ENCODE peak calls at places on chromosomes 13 and 19, in seven cellular contexts. M, Q, A, E, G, H and B are unnamed samples.

GRCh38 chr19:45995715-45996385 is 583 bp downstream of the CCDC61 start:
- DNase-seq in M (no peak), Q (no peak), A (no peak), E (no peak), G (peak), H (no peak), B (no peak)

GRCh38 chr19:32343550-32344262 is 1.7 kb upstream of the ZNF507 start:
- DNase-seq in M (no peak), Q (no peak), A (no peak), E (no peak), G (no peak), H (peak), B (peak)

GRCh38 chr19:18488838-18489626 is 32.8 kb downstream of the ELL start:
- DNase-seq in M (no peak), Q (no peak), A (peak), E (no peak), G (peak), H (peak), B (peak)

GRCh38 chr13:67855837-67856238 is 625.7 kb upstream of the PCDH9 start:
- DNase-seq in M (no peak), Q (no peak), A (no peak), E (no peak), G (no peak), H (no peak), B (no peak)

GRCh38 chr13:50466554-50466953 is 376.9 kb downstream of the DLEU7 start:
- DNase-seq in M (no peak), Q (no peak), A (no peak), E (no peak), G (no peak), H (no peak), B (no peak)

GRCh38 chr13:30091691-30092090 is 215.7 kb downstream of the KATNAL1 start:
- DNase-seq in M (no peak), Q (no peak), A (no peak), E (no peak), G (no peak), H (no peak), B (no peak)

GRCh38 chr13:67736646-67737420 is 506.7 kb upstream of the PCDH9 start:
- DNase-seq in M (peak), Q (no peak), A (peak), E (no peak), G (no peak), H (peak), B (peak)

GRCh38 chr19:18577365-18577914 is 5.8 kb downstream of the UBA52 start:
- DNase-seq in M (no peak), Q (no peak), A (no peak), E (no peak), G (no peak), H (no peak), B (no peak)

GRCh38 chr19:14575428-14575980 is 3.6 kb upstream of the NDUFB7 start:
- DNase-seq in M (no peak), Q (no peak), A (no peak), E (no peak), G (no peak), H (no peak), B (no peak)

GRCh38 chr13:75170321-75170720 is 311.6 kb downstream of the TBC1D4 start:
- DNase-seq in M (no peak), Q (no peak), A (no peak), E (no peak), G (no peak), H (no peak), B (no peak)

GRCh38 chr19:33686246-33686645 is 64.5 kb downstream of the CHST8 start:
- DNase-seq in M (no peak), Q (no peak), A (no peak), E (no peak), G (no peak), H (no peak), B (no peak)

GRCh38 chr19:3708207-3708931 is at the start of gene TJP3:
- DNase-seq in M (no peak), Q (peak), A (peak), E (no peak), G (no peak), H (peak), B (peak)

GRCh38 chr19:56404705-56405056 is 549 bp downstream of the ZNF583 start:
- DNase-seq in M (no peak), Q (no peak), A (no peak), E (no peak), G (peak), H (no peak), B (no peak)

GRCh38 chr19:55096061-55096701 is 20.5 kb downstream of the EPS8L1 start:
- DNase-seq in M (no peak), Q (no peak), A (no peak), E (no peak), G (no peak), H (no peak), B (no peak)

GRCh38 chr19:45659096-45659729 is 8.8 kb upstream of the GIPR start:
- DNase-seq in M (no peak), Q (no peak), A (no peak), E (no peak), G (peak), H (no peak), B (no peak)

GRCh38 chr19:1817553-1818179 is 5.6 kb upstream of the ATP8B3 start:
- DNase-seq in M (no peak), Q (no peak), A (no peak), E (no peak), G (no peak), H (no peak), B (no peak)

GRCh38 chr13:40755082-40755755 is 15.8 kb downstream of the MRPS31 start:
- DNase-seq in M (no peak), Q (no peak), A (no peak), E (no peak), G (no peak), H (no peak), B (no peak)

GRCh38 chr13:25882732-25883357 is 169.0 kb downstream of the SHISA2 start:
- DNase-seq in M (no peak), Q (no peak), A (peak), E (no peak), G (no peak), H (no peak), B (no peak)

GRCh38 chr13:40982772-40983171 is 36.3 kb downstream of the ELF1 start:
- DNase-seq in M (no peak), Q (no peak), A (peak), E (peak), G (peak), H (no peak), B (no peak)

GRCh38 chr19:32539240-32539916 is 41.6 kb upstream of the PDCD5 start:
- DNase-seq in M (no peak), Q (no peak), A (no peak), E (no peak), G (no peak), H (peak), B (no peak)

GRCh38 chr19:2266183-2266993 is 10.2 kb upstream of the JSRP1 start:
- DNase-seq in M (no peak), Q (no peak), A (peak), E (peak), G (peak), H (peak), B (peak)

GRCh38 chr19:54345938-54346386 is 7.0 kb upstream of the LILRA4 start:
- DNase-seq in M (no peak), Q (no peak), A (no peak), E (peak), G (no peak), H (no peak), B (no peak)

GRCh38 chr13:57314897-57315520 is 148.0 kb downstream of the PRR20E start:
- DNase-seq in M (no peak), Q (no peak), A (no peak), E (no peak), G (no peak), H (no peak), B (no peak)

GRCh38 chr13:49643003-49643651 is 14.8 kb downstream of the ARL11 start:
- DNase-seq in M (no peak), Q (no peak), A (no peak), E (no peak), G (no peak), H (no peak), B (no peak)

GRCh38 chr19:10292206-10292788 is 2.5 kb downstream of the ICAM5 start:
- DNase-seq in M (peak), Q (peak), A (peak), E (no peak), G (peak), H (peak), B (peak)

GRCh38 chr13:92807343-92807742 is 419.3 kb upstream of the GPC6 start:
- DNase-seq in M (no peak), Q (no peak), A (no peak), E (no peak), G (no peak), H (no peak), B (no peak)

GRCh38 chr13:92804926-92805325 is 421.7 kb upstream of the GPC6 start:
- DNase-seq in M (no peak), Q (no peak), A (no peak), E (no peak), G (no peak), H (no peak), B (no peak)

GRCh38 chr13:92805766-92806165 is 420.8 kb upstream of the GPC6 start:
- DNase-seq in M (no peak), Q (no peak), A (no peak), E (no peak), G (no peak), H (no peak), B (no peak)

GRCh38 chr13:92808007-92808406 is 418.6 kb upstream of the GPC6 start:
- DNase-seq in M (no peak), Q (no peak), A (no peak), E (no peak), G (no peak), H (no peak), B (no peak)

DNA sequence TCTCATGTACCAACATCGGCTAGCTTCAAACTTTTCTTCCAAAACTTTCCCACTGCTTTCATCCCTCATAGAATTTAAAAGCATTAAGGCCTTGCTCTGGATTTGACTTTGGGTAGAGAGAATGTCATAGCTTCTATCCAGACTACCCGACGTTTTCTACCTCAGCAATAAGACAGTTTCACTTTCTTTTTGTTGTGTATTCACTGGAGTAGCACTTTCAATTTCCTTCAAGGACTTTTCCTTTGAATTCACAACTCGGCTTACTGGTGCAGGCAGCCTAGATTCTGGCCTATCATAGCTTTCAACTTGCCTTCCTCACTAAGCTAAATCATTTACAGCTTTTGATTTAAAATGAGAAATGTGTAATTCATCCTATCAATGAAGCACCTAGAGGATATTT is 420.4 kb upstream of the GPC6 start:
- DNase-seq in M (no peak), Q (no peak), A (no peak), E (no peak), G (no peak), H (no peak), B (peak)
- TF ChIP-seq JUND in M (no peak), Q (no peak), A (no peak), E (no peak), G (no peak), H (no peak), B (no peak)

GRCh38 chr19:38036707-38037106 is 129.7 kb downstream of the SIPA1L3 start:
- DNase-seq in M (no peak), Q (no peak), A (no peak), E (no peak), G (no peak), H (no peak), B (no peak)

GRCh38 chr19:38043649-38044144 is 136.7 kb downstream of the SIPA1L3 start:
- DNase-seq in M (no peak), Q (no peak), A (no peak), E (no peak), G (no peak), H (no peak), B (no peak)

GRCh38 chr19:38042132-38042531 is 135.1 kb downstream of the SIPA1L3 start:
- DNase-seq in M (no peak), Q (no peak), A (no peak), E (no peak), G (no peak), H (no peak), B (no peak)

GRCh38 chr19:38037151-38037611 is 130.2 kb downstream of the SIPA1L3 start:
- DNase-seq in M (no peak), Q (no peak), A (no peak), E (no peak), G (no peak), H (no peak), B (no peak)

GRCh38 chr19:38039966-38040365 is 133.0 kb downstream of the SIPA1L3 start:
- DNase-seq in M (no peak), Q (no peak), A (no peak), E (no peak), G (no peak), H (no peak), B (no peak)
- TF ChIP-seq JUND in M (no peak), Q (no peak), A (peak), E (no peak), G (no peak), H (no peak), B (no peak)

GRCh38 chr13:46495066-46495465 is 57.9 kb upstream of the LRCH1 start:
- DNase-seq in M (no peak), Q (no peak), A (no peak), E (no peak), G (no peak), H (no peak), B (peak)

GRCh38 chr13:46498650-46499049 is 54.3 kb upstream of the LRCH1 start:
- DNase-seq in M (no peak), Q (no peak), A (no peak), E (no peak), G (no peak), H (no peak), B (no peak)

GRCh38 chr13:46496086-46496485 is 56.9 kb upstream of the LRCH1 start:
- DNase-seq in M (no peak), Q (no peak), A (no peak), E (no peak), G (no peak), H (no peak), B (no peak)

GRCh38 chr13:46492946-46493345 is 60.0 kb upstream of the LRCH1 start:
- DNase-seq in M (no peak), Q (peak), A (peak), E (no peak), G (peak), H (peak), B (peak)

DNA sequence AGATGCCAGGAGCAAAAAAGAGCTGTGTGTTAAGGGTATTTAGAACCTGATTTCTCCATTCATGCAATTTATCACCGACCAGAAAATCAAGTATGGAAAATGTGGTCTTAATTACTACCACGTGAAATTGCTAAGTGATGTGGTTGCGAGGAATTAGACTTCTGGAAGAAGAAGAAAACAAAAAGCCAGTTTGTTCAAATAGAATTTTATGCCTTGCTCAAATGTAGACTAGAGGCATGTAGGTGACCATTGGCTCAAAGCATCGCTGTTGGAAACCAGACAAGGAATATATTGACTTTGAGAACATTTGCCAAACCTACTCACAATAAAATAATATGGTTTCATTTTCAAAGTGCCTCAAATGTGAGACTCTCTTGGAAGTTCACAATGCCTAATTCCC is 57.3 kb upstream of the LRCH1 start:
- DNase-seq in M (no peak), Q (no peak), A (no peak), E (no peak), G (no peak), H (no peak), B (peak)
- TF ChIP-seq JUND in M (no peak), Q (no peak), A (no peak), E (no peak), G (no peak), H (no peak), B (no peak)

GRCh38 chr13:113536461-113537110 is 46.1 kb upstream of the DCUN1D2 start:
- DNase-seq in M (no peak), Q (no peak), A (no peak), E (no peak), G (no peak), H (no peak), B (no peak)
- TF ChIP-seq JUND in M (no peak), Q (no peak), A (no peak), E (no peak), G (no peak), H (no peak), B (no peak)

GRCh38 chr19:16441661-16442071 is 30.1 kb downstream of the EPS15L1 start:
- DNase-seq in M (no peak), Q (no peak), A (peak), E (no peak), G (peak), H (no peak), B (peak)

GRCh38 chr19:16446108-16447014 is 25.4 kb downstream of the EPS15L1 start:
- DNase-seq in M (no peak), Q (no peak), A (no peak), E (peak), G (no peak), H (no peak), B (no peak)

GRCh38 chr19:16445238-16446107 is 26.3 kb downstream of the EPS15L1 start:
- DNase-seq in M (no peak), Q (no peak), A (no peak), E (peak), G (no peak), H (peak), B (no peak)

GRCh38 chr19:16444273-16444597 is 27.5 kb downstream of the EPS15L1 start:
- DNase-seq in M (no peak), Q (no peak), A (no peak), E (no peak), G (no peak), H (no peak), B (no peak)

DNA sequence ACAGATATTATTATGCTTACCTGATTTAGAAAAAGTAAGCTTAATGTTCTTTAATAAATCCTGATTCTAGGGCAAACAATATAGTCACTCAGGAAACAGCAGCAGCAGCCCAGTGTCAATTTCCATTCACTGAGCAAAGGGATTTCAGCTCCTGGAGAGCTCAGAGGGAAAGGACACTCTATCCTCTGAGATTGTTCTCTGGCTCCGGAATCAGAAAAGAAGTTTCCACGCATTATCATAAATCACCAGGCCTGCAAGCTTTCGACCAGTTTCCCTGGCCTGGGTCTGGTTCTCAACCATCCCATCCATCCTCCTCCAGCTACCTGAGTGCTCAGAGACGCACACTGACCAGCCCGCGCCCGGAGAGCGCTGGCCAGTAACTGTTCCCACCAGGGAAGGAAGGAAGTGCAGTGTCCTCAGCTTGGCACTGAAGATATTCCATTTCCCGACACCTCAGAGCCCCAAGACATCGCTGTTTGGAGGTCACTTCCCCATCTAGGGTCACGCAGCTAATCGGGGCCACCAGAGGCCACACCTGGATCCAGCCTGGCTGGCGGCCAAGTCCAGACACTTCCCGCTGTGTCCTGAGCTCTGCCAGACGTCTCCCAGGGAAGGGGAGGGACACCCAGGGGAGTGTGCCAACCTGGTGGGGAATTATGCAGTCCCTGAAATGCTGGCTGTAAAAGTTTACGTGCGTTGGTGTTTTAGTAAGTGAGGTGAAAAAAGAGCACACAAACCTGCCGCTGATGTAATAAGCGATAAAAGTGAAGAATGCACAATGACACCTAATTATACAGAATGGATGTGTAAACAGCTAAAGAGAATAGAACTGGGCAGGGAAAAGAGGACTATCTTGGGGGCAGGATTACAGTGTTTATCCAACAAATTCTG is 29.1 kb downstream of the EPS15L1 start:
- DNase-seq in M (no peak), Q (no peak), A (no peak), E (no peak), G (no peak), H (no peak), B (no peak)
- TF ChIP-seq JUND in M (no peak), Q (no peak), A (no peak), E (no peak), G (no peak), H (no peak), B (no peak)

GRCh38 chr13:78326608-78327007 is 276.7 kb downstream of the POU4F1 start:
- DNase-seq in M (no peak), Q (no peak), A (peak), E (no peak), G (no peak), H (no peak), B (no peak)
- TF ChIP-seq JUND in M (no peak), Q (no peak), A (peak), E (no peak), G (no peak), H (no peak), B (no peak)

GRCh38 chr19:42048992-42049391 is 21.0 kb downstream of the GRIK5 start:
- DNase-seq in M (no peak), Q (no peak), A (no peak), E (no peak), G (no peak), H (no peak), B (peak)

GRCh38 chr19:42053037-42053935 is 16.7 kb downstream of the GRIK5 start:
- DNase-seq in M (no peak), Q (no peak), A (no peak), E (no peak), G (no peak), H (no peak), B (no peak)

GRCh38 chr19:42051166-42052115 is 18.6 kb downstream of the GRIK5 start:
- DNase-seq in M (no peak), Q (no peak), A (no peak), E (no peak), G (no peak), H (no peak), B (no peak)

GRCh38 chr19:42054205-42054604 is 15.8 kb downstream of the GRIK5 start:
- DNase-seq in M (no peak), Q (no peak), A (no peak), E (no peak), G (no peak), H (no peak), B (no peak)

GRCh38 chr19:42052241-42052863 is 17.7 kb downstream of the GRIK5 start:
- DNase-seq in M (no peak), Q (no peak), A (peak), E (no peak), G (no peak), H (no peak), B (no peak)
- TF ChIP-seq JUND in M (no peak), Q (no peak), A (no peak), E (no peak), G (no peak), H (no peak), B (no peak)